ENCODE peak calls at places on chromosomes 4 and X, in ten cellular contexts. L is hippocampal formation; C is bronchial epithelial cell; A is nucleus accumbens; Q is activated gamma-delta T cell treated with Interleukin-2 at 50 U/mL for 16 hours; V is Karpas-422; G is fibroblast of mammary gland; E is NCI-H1092; M is ureter; U is CD8-positive, alpha-beta memory T cell. O is an unnamed sample.

GRCh38 chr4:98603683-98604573 is 54.5 kb downstream of the TSPAN5 start:
- DNase-seq in A (no peak), G (peak), U (no peak), L (no peak), E (no peak), C (no peak), M (no peak), Q (no peak), V (no peak), O (no peak)

GRCh38 chrX:10856797-10857196 is 236.4 kb upstream of the MID1 start:
- DNase-seq in Q (no peak), M (no peak), G (no peak), V (no peak), A (no peak), U (no peak), C (no peak), L (no peak), E (no peak), O (no peak)

GRCh38 chrX:13750204-13750603 is 15.7 kb downstream of the OFD1 start:
- DNase-seq in M (no peak), C (peak), G (peak), U (peak), E (peak), V (peak), L (no peak), Q (no peak), A (no peak), O (peak)

GRCh38 chr4:75844151-75844662 is 58.0 kb downstream of the PPEF2 start:
- DNase-seq in M (no peak), C (no peak), A (no peak), L (no peak), E (no peak), U (no peak), V (no peak), G (peak), Q (no peak), O (no peak)

GRCh38 chr4:41712413-41712812 is 36.1 kb downstream of the PHOX2B start:
- DNase-seq in L (no peak), V (no peak), C (peak), M (no peak), A (no peak), Q (no peak), U (no peak), G (no peak), E (no peak), O (no peak)

GRCh38 chr4:162610116-162610515 is 446.3 kb upstream of the FSTL5 start:
- DNase-seq in G (no peak), Q (no peak), L (no peak), M (no peak), U (no peak), E (no peak), A (no peak), V (no peak), C (no peak), O (no peak)

GRCh38 chr4:150725957-150726523 is 144.1 kb downstream of the MAB21L2 start:
- DNase-seq in C (no peak), E (no peak), U (no peak), G (no peak), Q (no peak), A (no peak), M (no peak), V (no peak), L (no peak), O (no peak)

GRCh38 chr4:170868191-170868590 is 778.4 kb upstream of the AADAT start:
- DNase-seq in M (no peak), A (no peak), E (no peak), L (no peak), U (no peak), C (peak), Q (no peak), G (peak), V (no peak), O (no peak)

GRCh38 chr4:99210789-99211188 is 8.3 kb downstream of the ADH6 start:
- DNase-seq in Q (no peak), G (no peak), A (no peak), L (no peak), U (no peak), V (no peak), E (no peak), C (no peak), M (no peak), O (no peak)

GRCh38 chrX:103585421-103586313 is at the start of gene TCEAL4:
- DNase-seq in G (peak), V (peak), A (peak), U (peak), Q (peak), E (peak), C (peak), M (peak), L (peak), O (peak)

GRCh38 chr4:71607780-71608673 is 175.9 kb downstream of the GC start:
- DNase-seq in U (no peak), C (peak), L (no peak), E (no peak), M (no peak), A (no peak), G (no peak), Q (no peak), V (no peak), O (no peak)

GRCh38 chrX:109740076-109740809 is 7.2 kb upstream of the ACSL4 start:
- DNase-seq in Q (no peak), C (peak), E (no peak), L (no peak), U (no peak), V (no peak), M (no peak), A (no peak), G (peak), O (no peak)

GRCh38 chr4:7964890-7965662 is 25.4 kb upstream of the AFAP1 start:
- DNase-seq in L (no peak), G (peak), V (no peak), Q (no peak), U (no peak), M (peak), E (no peak), C (peak), A (no peak), O (no peak)

GRCh38 chr4:77235289-77235854 is 78.4 kb downstream of the CCNG2 start:
- DNase-seq in L (no peak), V (no peak), Q (no peak), C (no peak), M (no peak), A (no peak), G (no peak), U (no peak), E (no peak), O (no peak)

GRCh38 chr4:44446191-44446590 is 2.4 kb downstream of the KCTD8 start:
- DNase-seq in M (no peak), V (no peak), U (no peak), C (peak), G (no peak), A (no peak), Q (no peak), E (no peak), L (no peak), O (no peak)